ENCODE peak calls at places on chromosomes 6 and 20, in ten cellular contexts. G is GM20000, O is GM23338, Z is Calu3, I is hepatocyte, J is IMR-90, W is AG04450, T is H9, Q is neural crest cell, C is uterus. L is an unnamed sample.

GRCh38 chr6:17086469-17086868 is 15.4 kb upstream of the STMND1 start:
- DNase-seq in G (peak), O (peak), Z (peak), I (peak), J (peak), W (peak), T (peak), Q (peak), C (peak), L (peak)

GRCh38 chr6:157488635-157489226 is 107.7 kb downstream of the ZDHHC14 start:
- DNase-seq in G (no peak), O (no peak), Z (no peak), I (no peak), J (no peak), W (no peak), T (no peak), Q (no peak), C (no peak), L (no peak)

GRCh38 chr6:7528565-7528964 is 12.9 kb upstream of the DSP start:
- DNase-seq in G (no peak), O (no peak), Z (no peak), I (no peak), J (peak), W (no peak), T (no peak), Q (no peak), C (no peak), L (peak)

GRCh38 chr6:112842338-112842700 is 495.2 kb downstream of the RFPL4B start:
- DNase-seq in G (no peak), O (no peak), Z (no peak), I (no peak), J (no peak), W (no peak), T (no peak), Q (no peak), C (no peak), L (no peak)

GRCh38 chr6:101595276-101595675 is 201.8 kb downstream of the GRIK2 start:
- DNase-seq in G (no peak), O (no peak), Z (no peak), I (no peak), J (peak), W (no peak), T (no peak), Q (no peak), C (no peak), L (no peak)

GRCh38 chr6:103534107-103534506 is 1325.6 kb downstream of the HACE1 start:
- DNase-seq in G (no peak), O (peak), Z (no peak), I (no peak), J (no peak), W (no peak), T (no peak), Q (no peak), C (no peak), L (no peak)

GRCh38 chr6:158072083-158072721 is 90.5 kb downstream of the SYNJ2 start:
- DNase-seq in G (peak), O (peak), Z (peak), I (peak), J (peak), W (peak), T (peak), Q (peak), C (peak), L (peak)

GRCh38 chr6:11727356-11727755 is 51.2 kb downstream of the ADTRP start:
- DNase-seq in G (no peak), O (no peak), Z (no peak), I (no peak), J (peak), W (no peak), T (no peak), Q (no peak), C (no peak), L (no peak)

GRCh38 chr6:37624606-37625574 is 72.8 kb downstream of the MDGA1 start:
- DNase-seq in G (no peak), O (peak), Z (peak), I (no peak), J (no peak), W (no peak), T (no peak), Q (no peak), C (peak), L (no peak)

GRCh38 chr6:1624071-1624847 is 14.5 kb downstream of the FOXC1 start:
- DNase-seq in G (peak), O (peak), Z (no peak), I (peak), J (no peak), W (no peak), T (no peak), Q (no peak), C (no peak), L (no peak)

GRCh38 chr20:22866757-22867425 is 168.2 kb upstream of the SSTR4 start:
- DNase-seq in G (no peak), O (no peak), Z (no peak), I (no peak), J (no peak), W (no peak), T (no peak), Q (no peak), C (no peak), L (peak)

GRCh38 chr20:22863881-22864280 is 171.2 kb upstream of the SSTR4 start:
- DNase-seq in G (no peak), O (no peak), Z (no peak), I (no peak), J (no peak), W (no peak), T (no peak), Q (no peak), C (no peak), L (no peak)

GRCh38 chr20:22861990-22862389 is 173.1 kb upstream of the SSTR4 start:
- DNase-seq in G (no peak), O (no peak), Z (no peak), I (no peak), J (no peak), W (no peak), T (no peak), Q (no peak), C (no peak), L (peak)

GRCh38 chr20:22861231-22861980 is 173.7 kb upstream of the SSTR4 start:
- DNase-seq in G (no peak), O (no peak), Z (no peak), I (no peak), J (peak), W (no peak), T (no peak), Q (no peak), C (no peak), L (peak)

GRCh38 chr20:22862645-22863230 is 172.4 kb upstream of the SSTR4 start:
- DNase-seq in G (no peak), O (peak), Z (no peak), I (no peak), J (no peak), W (no peak), T (no peak), Q (no peak), C (no peak), L (no peak)
- TF ChIP-seq CTCF in G (no peak), O (no peak), Z (no peak), I (peak), J (no peak), W (no peak), T (peak), Q (no peak), C (no peak), L (peak)

GRCh38 chr6:52307900-52308372 is 23.4 kb upstream of the MCM3 start:
- DNase-seq in G (no peak), O (no peak), Z (no peak), I (no peak), J (no peak), W (no peak), T (no peak), Q (no peak), C (no peak), L (no peak)
- TF ChIP-seq CTCF in G (no peak), O (no peak), Z (no peak), I (no peak), J (no peak), W (no peak), T (no peak), Q (no peak), C (no peak), L (no peak)

GRCh38 chr6:150667977-150668716 is 68.5 kb downstream of the PLEKHG1 start:
- DNase-seq in G (no peak), O (peak), Z (peak), I (peak), J (peak), W (peak), T (no peak), Q (peak), C (peak), L (peak)
- TF ChIP-seq CTCF in G (no peak), O (peak), Z (no peak), I (peak), J (no peak), W (peak), T (no peak), Q (peak), C (no peak), L (peak)

GRCh38 chr20:2757001-2757400 is 43.4 kb downstream of the CPXM1 start:
- DNase-seq in G (no peak), O (no peak), Z (no peak), I (no peak), J (no peak), W (no peak), T (no peak), Q (no peak), C (no peak), L (no peak)

GRCh38 chr20:2756056-2756611 is 44.3 kb downstream of the CPXM1 start:
- DNase-seq in G (no peak), O (peak), Z (peak), I (peak), J (peak), W (peak), T (peak), Q (peak), C (no peak), L (peak)

GRCh38 chr20:2753456-2754040 is 46.9 kb downstream of the CPXM1 start:
- DNase-seq in G (no peak), O (no peak), Z (no peak), I (no peak), J (no peak), W (no peak), T (no peak), Q (no peak), C (no peak), L (no peak)

GRCh38 chr20:2754426-2754825 is 46.0 kb downstream of the CPXM1 start:
- DNase-seq in G (no peak), O (no peak), Z (no peak), I (no peak), J (no peak), W (no peak), T (no peak), Q (no peak), C (no peak), L (peak)

GRCh38 chr20:2755451-2756055 is 44.9 kb downstream of the CPXM1 start:
- DNase-seq in G (no peak), O (no peak), Z (no peak), I (no peak), J (no peak), W (no peak), T (no peak), Q (no peak), C (no peak), L (no peak)
- TF ChIP-seq CTCF in G (no peak), O (no peak), Z (no peak), I (no peak), J (no peak), W (no peak), T (no peak), Q (no peak), C (no peak), L (no peak)

DNA sequence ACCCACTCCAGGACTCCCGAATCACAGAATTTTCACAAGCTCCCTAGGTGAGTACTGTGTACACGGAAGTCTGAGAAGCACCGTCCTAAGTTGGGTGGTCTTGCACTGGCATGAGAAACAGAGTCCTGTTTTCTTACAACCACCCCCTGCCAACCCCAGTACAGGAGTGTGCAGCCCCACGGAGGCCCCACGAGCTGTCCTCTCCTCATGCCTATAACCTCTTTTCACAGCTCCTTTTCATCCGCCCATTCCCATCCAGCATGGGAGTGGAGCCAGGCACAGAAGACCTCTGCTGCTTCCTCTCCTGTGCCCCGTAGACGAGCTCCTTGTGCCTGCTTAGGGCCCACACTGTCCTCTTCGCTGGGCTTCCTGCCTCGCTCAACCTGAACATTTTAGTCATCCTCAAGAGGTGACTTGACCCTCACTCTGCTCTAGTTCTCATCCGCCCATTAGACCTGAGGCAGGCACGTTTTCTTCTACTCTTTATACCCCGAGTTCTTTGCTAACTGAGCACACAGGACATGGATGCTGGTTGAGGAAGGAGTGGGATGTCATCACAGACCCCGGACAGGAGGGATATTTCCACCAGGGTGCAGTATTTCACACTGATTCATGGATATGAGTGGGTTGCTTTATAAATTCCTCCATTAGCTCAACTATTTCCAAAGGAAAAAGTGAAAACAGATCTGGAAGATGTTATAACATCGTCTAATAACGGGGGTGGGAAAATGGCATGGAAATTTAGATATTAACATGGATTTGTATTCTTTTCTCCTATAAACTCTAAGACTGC is 160.5 kb downstream of the TTLL2 start:
- DNase-seq in G (no peak), O (no peak), Z (peak), I (peak), J (no peak), W (no peak), T (no peak), Q (no peak), C (peak), L (peak)
- TF ChIP-seq CTCF in G (no peak), O (peak), Z (peak), I (peak), J (no peak), W (no peak), T (peak), Q (peak), C (peak), L (peak)

L was measured in fibroblast of pulmonary artery.